ENCODE peak calls at places on chromosomes 13 and 19, in six cellular contexts. E, T, Q, M, P and U are unnamed samples.

GRCh38 chr13:29849731-29850212 is 645 bp downstream of the UBL3 start:
- DNase-seq in M (peak; percentile 20), P (peak; percentile 47), Q (peak; percentile 38), T (peak; percentile 64), E (peak; percentile 73), U (peak; percentile 82)

GRCh38 chr13:50130686-50131051 is 115.4 kb downstream of the KCNRG start:
- DNase-seq in T (peak; percentile 48), M (peak; percentile 30), P (peak; percentile 57), E (peak; percentile 71), Q (no peak), U (peak; percentile 22)

GRCh38 chr13:57552441-57552840 is 79.1 kb upstream of the PCDH17 start:
- DNase-seq in T (no peak), E (no peak), Q (no peak), M (no peak), P (no peak), U (no peak)

GRCh38 chr19:11152318-11153062 is 3.1 kb downstream of the SPC24 start:
- DNase-seq in M (no peak), T (no peak), E (peak; percentile 96), Q (no peak), P (peak; percentile 60), U (no peak)

GRCh38 chr19:677201-677600 is 1.0 kb downstream of the FSTL3 start:
- DNase-seq in T (no peak), E (peak; percentile 85), P (peak; percentile 91), Q (peak; percentile 67), M (no peak), U (peak; percentile 85)

GRCh38 chr19:588093-588742 is 1.5 kb upstream of the HCN2 start:
- DNase-seq in T (peak; percentile 72), E (peak; percentile 69), Q (no peak), P (peak; percentile 91), M (peak; percentile 65), U (peak; percentile 82)

GRCh38 chr13:112962396-112962795 is 6.6 kb upstream of the MCF2L start:
- DNase-seq in T (no peak), E (no peak), Q (no peak), P (no peak), M (no peak), U (no peak)

GRCh38 chr19:54418030-54418929 is 3.0 kb downstream of the TTYH1 start:
- DNase-seq in P (no peak), Q (no peak), T (no peak), M (no peak), E (no peak), U (no peak)

GRCh38 chr19:54415208-54415900 is at the start of gene TTYH1:
- DNase-seq in E (no peak), Q (no peak), T (peak; percentile 78), P (no peak), M (peak; percentile 77), U (no peak)

GRCh38 chr19:1997353-1998233 is 17.9 kb downstream of the BTBD2 start:
- DNase-seq in P (no peak), E (peak; percentile 20), T (no peak), Q (peak; percentile 38), M (no peak), U (no peak)

GRCh38 chr19:42287017-42287825 is 14.7 kb upstream of the PRR19 start:
- DNase-seq in P (no peak), T (no peak), E (no peak), Q (no peak), M (no peak), U (no peak)

GRCh38 chr19:35558400-35559280 is 4.8 kb downstream of the ATP4A start:
- DNase-seq in T (no peak), P (no peak), Q (no peak), E (no peak), M (no peak), U (no peak)

GRCh38 chr13:113598081-113598410 is 13.5 kb downstream of the TFDP1 start:
- DNase-seq in M (no peak), Q (no peak), T (no peak), P (no peak), E (no peak), U (no peak)

GRCh38 chr19:1497578-1498235 is 6.7 kb downstream of the REEP6 start:
- DNase-seq in E (no peak), M (no peak), Q (no peak), T (no peak), P (no peak), U (no peak)

GRCh38 chr19:52963229-52963760 is 614 bp upstream of the ZNF816 start:
- DNase-seq in P (peak; percentile 16), E (no peak), M (peak; percentile 18), Q (no peak), T (peak; percentile 52), U (peak; percentile 44)

GRCh38 chr19:12092065-12092867 is 27.7 kb downstream of the ZNF844 start:
- DNase-seq in T (peak; percentile 75), P (peak; percentile 96), Q (peak; percentile 36), E (peak; percentile 85), M (peak; percentile 87), U (peak; percentile 89)

GRCh38 chr13:109272595-109273325 is 513.6 kb downstream of the IRS2 start:
- DNase-seq in T (no peak), E (no peak), M (no peak), P (no peak), Q (no peak), U (no peak)

GRCh38 chr13:24228852-24229458 is 68.4 kb downstream of the SPATA13 start:
- DNase-seq in Q (no peak), P (peak; percentile 58), E (peak; percentile 76), T (peak; percentile 39), M (no peak), U (peak; percentile 79)

GRCh38 chr13:36981156-36981743 is 17.9 kb downstream of the ALG5 start:
- DNase-seq in Q (no peak), M (no peak), T (no peak), P (peak; percentile 19), E (peak; percentile 75), U (peak; percentile 55)

GRCh38 chr19:18234194-18234593 is 8.0 kb upstream of the PDE4C start:
- DNase-seq in T (no peak), E (no peak), M (no peak), Q (no peak), P (no peak), U (no peak)